ENCODE peak calls at places on chromosome 6, in ten cellular contexts. C is left ventricle myocardium inferior; K is astrocyte; R is DND-41; O is tibial nerve; P is AG04450; B is heart left ventricle; F is HepG2; S is H9; L is CD4-positive, alpha-beta T cell. I is an unnamed sample. For H3K27me3, the result is how much of the 10 kb centered on the place peaks cover.

GRCh38 chr6:2770171-2770570 is 5.0 kb downstream of the WRNIP1 start:
- DNase-seq in K (no peak), L (no peak), P (no peak), F (no peak), B (peak), S (no peak), O (no peak), R (no peak), C (peak), I (peak)

GRCh38 chr6:143677891-143678737 is at the start of gene PHACTR2:
- DNase-seq in R (no peak), F (peak), C (peak), S (peak), B (peak), K (peak), O (peak), L (peak), P (no peak), I (peak)

GRCh38 chr6:134517145-134517658 is 199.3 kb upstream of the SGK1 start:
- DNase-seq in K (peak), L (no peak), F (peak), S (peak), P (peak), O (peak), B (peak), C (peak), R (no peak), I (peak)

GRCh38 chr6:97460394-97460793 is 177.4 kb upstream of the MMS22L start:
- DNase-seq in C (no peak), R (no peak), S (no peak), F (no peak), B (no peak), P (no peak), O (no peak), K (no peak), L (no peak), I (no peak)

GRCh38 chr6:81265106-81265505 is 487.4 kb downstream of the TENT5A start:
- DNase-seq in C (no peak), B (no peak), P (peak), L (no peak), S (no peak), F (peak), O (peak), K (peak), R (no peak), I (no peak)

GRCh38 chr6:125759184-125759902 is 9.9 kb downstream of the HEY2 start:
- DNase-seq in R (no peak), L (no peak), P (no peak), B (peak), S (peak), O (no peak), K (no peak), C (peak), F (no peak), I (no peak)

GRCh38 chr6:7343546-7344475 is 30.8 kb upstream of the SSR1 start:
- DNase-seq in S (no peak), C (no peak), O (no peak), L (no peak), F (no peak), R (no peak), K (no peak), P (no peak), B (no peak), I (no peak)

GRCh38 chr6:157317129-157317814 is 6.0 kb downstream of the TMEM242 start:
- DNase-seq in B (peak), P (peak), S (no peak), O (peak), F (peak), K (peak), C (peak), L (no peak), R (no peak), I (no peak)

GRCh38 chr6:90294989-90295853 is 1.4 kb downstream of the BACH2 start:
- DNase-seq in B (peak), L (peak), O (no peak), P (no peak), C (peak), F (no peak), R (no peak), K (no peak), S (no peak), I (peak)

GRCh38 chr6:52995913-52996685 is 1.0 kb upstream of the GSTA4 start:
- DNase-seq in B (peak), O (peak), C (peak), K (peak), S (peak), R (peak), L (peak), P (peak), F (peak), I (peak)

GRCh38 chr6:77965449-77965848 is 312.6 kb downstream of the MEI4 start:
- DNase-seq in O (no peak), S (no peak), F (no peak), R (no peak), L (no peak), P (no peak), K (no peak), B (no peak), C (no peak), I (no peak)

GRCh38 chr6:150666071-150666470 is 66.4 kb downstream of the PLEKHG1 start:
- DNase-seq in P (no peak), R (no peak), F (no peak), S (no peak), K (peak), B (peak), L (no peak), C (no peak), O (peak), I (no peak)

GRCh38 chr6:101454106-101454676 is 60.7 kb downstream of the GRIK2 start:
- DNase-seq in L (no peak), K (no peak), R (no peak), C (no peak), S (no peak), F (no peak), P (no peak), O (no peak), B (no peak), I (no peak)

GRCh38 chr6:130840050-130840449 is 12.8 kb downstream of the SMLR1 start:
- DNase-seq in K (no peak), O (no peak), F (no peak), B (no peak), L (no peak), R (no peak), S (no peak), P (no peak), C (no peak), I (no peak)

GRCh38 chr6:96060249-96060648 is 44.5 kb downstream of the FUT9 start:
- DNase-seq in C (no peak), B (no peak), K (no peak), F (no peak), L (no peak), S (no peak), R (no peak), O (no peak), P (no peak), I (no peak)

GRCh38 chr6:99611148-99611547 is 4.5 kb downstream of the PRDM13 start:
- DNase-seq in K (no peak), O (no peak), L (no peak), B (no peak), S (no peak), P (no peak), F (no peak), R (peak), C (no peak), I (no peak)

GRCh38 chr6:54614499-54615195 is 231.9 kb upstream of the FAM83B start:
- DNase-seq in B (no peak), K (no peak), S (peak), L (no peak), C (no peak), F (no peak), R (no peak), P (no peak), O (no peak), I (no peak)

GRCh38 chr6:9540126-9540525 is 874.7 kb downstream of the TFAP2A start:
- DNase-seq in R (no peak), O (no peak), S (no peak), L (no peak), P (no peak), K (peak), C (no peak), F (no peak), B (no peak), I (no peak)

GRCh38 chr6:127198549-127198948 is 68.1 kb upstream of the RNF146 start:
- DNase-seq in C (no peak), S (no peak), L (no peak), B (no peak), O (peak), F (no peak), P (no peak), R (no peak), K (no peak), I (no peak)

DNA sequence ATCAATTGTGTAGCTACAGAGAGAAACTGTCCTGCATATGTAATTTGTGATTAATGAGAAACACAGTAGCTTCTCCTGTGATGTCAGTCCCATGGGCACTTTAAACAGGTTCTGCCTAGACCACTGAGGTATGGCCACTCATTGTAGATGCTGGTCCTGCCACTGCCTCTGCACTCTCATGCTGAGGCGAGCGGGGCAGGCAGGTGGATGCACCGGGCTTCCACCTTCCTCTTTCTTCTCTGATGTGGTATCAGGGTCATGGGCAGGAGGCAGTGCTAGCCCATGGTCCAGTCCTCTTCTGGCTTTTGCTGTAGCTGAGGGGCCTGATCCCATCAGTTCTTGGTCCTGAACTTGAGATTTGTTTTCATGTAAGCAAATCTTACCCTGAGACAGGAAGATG is 58.7 kb downstream of the ADGB start:
- DNase-seq in L (no peak), C (no peak), P (no peak), F (no peak), S (no peak), O (no peak), K (no peak), R (no peak), B (no peak), I (no peak)
- TF ChIP-seq CTCF in L (no peak), C (no peak), P (no peak), F (no peak), S (no peak), O (no peak), K (no peak), R (no peak), B (no peak), I (no peak)

GRCh38 chr6:165950316-165950715 is 217.3 kb downstream of the TBXT start:
- DNase-seq in K (no peak), R (no peak), O (no peak), S (no peak), F (no peak), P (no peak), L (no peak), C (no peak), B (no peak), I (no peak)
- H3K27me3 ChIP-seq in K (under half), R (under half), O (under half), S (under half), F (under half), P (under half), L (under half), C (under half), B (under half), I (under half)

GRCh38 chr6:168658059-168658458 is 217.1 kb downstream of the SMOC2 start:
- DNase-seq in L (no peak), S (no peak), K (no peak), R (no peak), C (no peak), B (no peak), F (peak), O (no peak), P (no peak), I (no peak)
- TF ChIP-seq CTCF in L (no peak), S (peak), K (no peak), R (no peak), C (no peak), B (no peak), F (peak), O (no peak), P (no peak), I (no peak)

GRCh38 chr6:35199866-35200265 is 13.9 kb upstream of the SCUBE3 start:
- DNase-seq in O (no peak), L (no peak), F (peak), S (no peak), C (no peak), R (no peak), B (no peak), P (no peak), K (no peak), I (no peak)

GRCh38 chr6:35206346-35206745 is 7.4 kb upstream of the SCUBE3 start:
- DNase-seq in O (no peak), C (no peak), S (no peak), B (no peak), P (no peak), F (no peak), L (no peak), K (no peak), R (no peak), I (no peak)

GRCh38 chr6:35202066-35202546 is 11.7 kb upstream of the SCUBE3 start:
- DNase-seq in P (no peak), F (no peak), B (peak), S (peak), R (no peak), O (no peak), C (peak), K (no peak), L (no peak), I (no peak)

GRCh38 chr6:35203680-35204079 is 10.1 kb upstream of the SCUBE3 start:
- DNase-seq in B (no peak), K (no peak), C (no peak), S (no peak), L (no peak), R (no peak), F (no peak), P (no peak), O (no peak), I (no peak)

GRCh38 chr6:35203152-35203670 is 10.5 kb upstream of the SCUBE3 start:
- DNase-seq in S (no peak), F (no peak), R (no peak), L (no peak), P (no peak), C (no peak), O (no peak), K (no peak), B (no peak), I (no peak)
- H3K27me3 ChIP-seq in S (under half), F (under half), R (under half), L (under half), P (under half), C (under half), O (under half), K (under half), B (under half), I (under half)

GRCh38 chr6:4774296-4774695 is 1.9 kb upstream of the CDYL start:
- DNase-seq in C (no peak), O (no peak), P (no peak), S (no peak), B (no peak), K (no peak), R (no peak), L (no peak), F (no peak), I (no peak)

GRCh38 chr6:4776493-4776966 is 326 bp downstream of the CDYL start:
- DNase-seq in S (peak), O (no peak), K (no peak), L (no peak), B (no peak), C (no peak), P (no peak), R (peak), F (peak), I (no peak)

GRCh38 chr6:4774715-4775590 is 1.3 kb upstream of the CDYL start:
- DNase-seq in F (no peak), O (peak), P (no peak), R (no peak), B (peak), C (peak), L (peak), K (no peak), S (peak), I (no peak)

GRCh38 chr6:4776967-4777925 is 1.0 kb downstream of the CDYL start:
- DNase-seq in B (no peak), C (no peak), K (peak), L (peak), F (no peak), O (peak), P (no peak), S (no peak), R (peak), I (no peak)

DNA sequence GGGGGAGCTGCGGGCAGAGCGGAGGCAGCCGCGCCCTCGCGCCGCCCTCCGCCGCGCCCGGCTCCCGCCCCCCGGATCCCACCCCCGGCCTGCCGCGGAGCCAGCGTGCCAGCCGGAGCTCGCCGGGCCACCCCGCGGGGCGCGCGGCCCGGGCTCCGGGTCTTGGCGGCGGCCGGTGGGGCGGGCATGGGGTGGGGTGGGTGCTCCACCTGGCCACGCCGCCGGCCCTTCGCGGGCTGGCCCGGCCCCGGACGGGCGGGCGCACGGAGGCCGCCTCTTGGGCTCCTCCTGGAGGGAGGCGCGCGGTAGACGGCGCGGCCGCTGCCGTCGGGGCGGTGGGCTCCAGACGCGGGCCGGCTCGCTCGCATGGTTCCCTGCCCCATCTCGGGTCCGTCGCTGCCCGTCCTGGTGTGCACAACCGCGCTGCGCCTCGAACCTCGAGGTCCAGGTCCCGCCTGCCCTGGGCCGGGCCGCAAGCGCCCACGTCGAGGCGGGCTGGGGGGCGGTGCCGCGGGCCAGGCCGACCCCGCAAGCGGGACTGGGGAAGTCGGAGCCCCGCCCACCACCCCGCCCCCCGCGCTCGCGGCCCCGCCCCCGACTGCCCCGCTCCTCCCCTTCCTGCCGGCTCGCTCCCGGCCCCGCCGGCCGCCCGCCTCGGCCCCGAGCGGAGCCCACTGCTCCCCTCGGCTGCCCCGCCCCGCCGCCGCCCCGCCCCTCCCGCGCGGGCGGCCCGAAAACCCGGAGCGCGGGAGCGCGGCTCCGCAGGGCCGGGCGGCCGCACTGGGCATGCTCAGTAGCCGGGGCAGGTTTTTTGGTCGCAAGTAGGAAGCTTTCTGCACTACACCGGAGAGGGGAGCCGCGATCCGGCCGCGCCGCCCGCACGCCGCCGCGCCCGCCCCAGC is at the start of gene CDYL:
- DNase-seq in K (peak), R (peak), B (peak), O (peak), L (peak), S (peak), F (peak), P (peak), C (peak), I (peak)
- TF ChIP-seq CTCF in K (no peak), R (no peak), B (peak), O (peak), L (no peak), S (peak), F (peak), P (peak), C (peak), I (no peak)

DNA sequence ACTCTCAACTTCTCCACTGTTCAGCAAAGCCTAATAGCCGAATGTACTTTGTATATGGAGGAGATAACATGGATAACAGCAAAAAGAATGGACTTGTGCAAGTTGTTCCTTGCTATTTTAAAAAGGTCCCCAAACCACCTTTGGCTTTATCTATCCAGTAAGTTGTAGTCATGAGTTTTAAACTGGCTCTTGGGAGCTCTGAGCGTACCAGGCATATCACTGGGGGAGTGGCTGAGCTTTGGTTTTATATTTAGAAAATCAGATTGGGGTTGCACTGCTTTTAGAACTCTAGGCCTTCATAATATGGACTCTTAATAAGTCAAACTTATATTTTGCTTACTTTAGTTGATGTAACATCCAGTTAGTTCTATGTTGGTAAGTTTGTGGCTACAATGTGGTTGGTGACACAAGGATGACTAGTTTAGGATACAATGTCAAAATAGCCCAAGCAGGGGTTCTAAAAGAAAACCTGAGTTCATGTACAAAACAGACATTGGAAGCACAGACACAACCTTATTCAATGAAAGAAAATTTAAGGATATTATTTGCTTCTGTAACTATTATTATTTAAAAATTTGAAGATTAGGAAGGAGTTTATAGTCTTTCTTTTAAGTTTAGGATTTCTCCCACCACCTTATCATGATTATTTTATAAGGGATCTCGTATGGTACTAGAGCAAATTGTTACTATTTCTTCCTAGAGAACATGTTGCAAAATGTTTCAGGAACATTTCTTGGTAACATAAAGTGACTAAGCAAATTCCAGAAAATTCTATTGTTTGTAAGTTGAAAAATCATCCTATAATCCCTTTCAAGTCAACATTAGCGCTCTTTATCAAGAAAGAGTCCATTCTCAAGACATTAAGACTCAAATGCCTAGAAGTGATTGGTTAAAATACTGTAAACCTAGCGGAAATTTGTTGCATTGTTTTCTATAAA is 165.8 kb upstream of the SUPT3H start:
- DNase-seq in K (peak), O (no peak), C (no peak), S (no peak), L (no peak), F (no peak), R (no peak), B (no peak), P (no peak), I (no peak)
- H3K27me3 ChIP-seq in K (under half), O (under half), C (under half), S (under half), L (under half), F (under half), R (under half), B (under half), P (under half), I (under half)

GRCh38 chr6:37532122-37532521 is 32.4 kb upstream of the CCDC167 start:
- DNase-seq in F (no peak), K (no peak), R (no peak), O (no peak), S (no peak), L (no peak), B (no peak), C (no peak), P (no peak), I (no peak)

GRCh38 chr6:37538107-37538506 is 38.4 kb upstream of the CCDC167 start:
- DNase-seq in S (peak), O (no peak), F (peak), C (no peak), L (no peak), B (no peak), P (no peak), K (no peak), R (no peak), I (no peak)

GRCh38 chr6:37539706-37540352 is 40.1 kb upstream of the CCDC167 start:
- DNase-seq in P (no peak), O (no peak), F (no peak), K (no peak), B (no peak), C (no peak), S (no peak), R (no peak), L (no peak), I (no peak)

GRCh38 chr6:37536462-37537225 is 37.0 kb upstream of the CCDC167 start:
- DNase-seq in L (no peak), F (no peak), R (no peak), O (no peak), C (no peak), S (peak), B (no peak), P (no peak), K (no peak), I (no peak)

GRCh38 chr6:37535701-37536461 is 36.2 kb upstream of the CCDC167 start:
- DNase-seq in O (no peak), C (no peak), B (no peak), S (peak), F (no peak), P (no peak), L (no peak), K (no peak), R (no peak), I (no peak)
- TF ChIP-seq CTCF in O (no peak), C (no peak), B (no peak), S (peak), F (no peak), P (no peak), L (no peak), K (no peak), R (no peak), I (no peak)

GRCh38 chr6:34095136-34095505 is 50.8 kb downstream of the GRM4 start:
- DNase-seq in F (no peak), P (no peak), L (no peak), K (no peak), S (no peak), O (no peak), R (no peak), B (no peak), C (no peak), I (no peak)

GRCh38 chr6:34094474-34095135 is 51.3 kb downstream of the GRM4 start:
- DNase-seq in C (no peak), B (no peak), L (no peak), P (no peak), K (no peak), S (no peak), F (no peak), R (no peak), O (no peak), I (no peak)

GRCh38 chr6:34093854-34094430 is 51.9 kb downstream of the GRM4 start:
- DNase-seq in S (no peak), C (no peak), O (no peak), P (no peak), K (no peak), L (no peak), F (no peak), B (no peak), R (no peak), I (no peak)

GRCh38 chr6:34092631-34093030 is 53.3 kb downstream of the GRM4 start:
- DNase-seq in K (no peak), C (no peak), S (no peak), L (no peak), P (no peak), B (no peak), R (no peak), O (no peak), F (no peak), I (no peak)

GRCh38 chr6:34093206-34093605 is 52.7 kb downstream of the GRM4 start:
- DNase-seq in P (no peak), C (no peak), K (no peak), B (no peak), O (no peak), L (no peak), F (no peak), R (no peak), S (no peak), I (no peak)
- H3K27me3 ChIP-seq in P (under half), C (half or more), K (under half), B (under half), O (under half), L (under half), F (half or more), R (under half), S (under half), I (under half)